ENCODE peak calls at places on chromosomes 7 and 10, in five cellular contexts. L is NCI-H1092, T is MV-4-11, P is Right ventricle myocardium superior, I is left cardiac atrium. E is an unnamed sample.
A peak's percentile ranks its signal among the peaks of the same experiment; 100 is the strongest.

GRCh38 chr10:95391570-95392249 is 100.9 kb upstream of the PDLIM1 start:
- DNase-seq in L (no peak), T (peak; percentile 1), P (no peak), I (no peak), E (no peak)

GRCh38 chr7:41702635-41703371 is at the start of gene INHBA:
- DNase-seq in L (no peak), T (no peak), P (no peak), I (peak; percentile 36), E (no peak)

GRCh38 chr7:21886396-21886795 is 59.3 kb downstream of the CDCA7L start:
- DNase-seq in L (no peak), T (no peak), P (no peak), I (no peak), E (no peak)

GRCh38 chr10:133520193-133520738 is 6.9 kb upstream of the CYP2E1 start:
- DNase-seq in L (no peak), T (peak; percentile 80), P (peak; percentile 91), I (peak; percentile 85), E (peak; percentile 11)

GRCh38 chr7:148921806-148922205 is 37.7 kb upstream of the EZH2 start:
- DNase-seq in L (peak; percentile 10), T (no peak), P (peak; percentile 68), I (no peak), E (no peak)

GRCh38 chr10:99276848-99277486 is 41.3 kb upstream of the HPSE2 start:
- DNase-seq in L (no peak), T (peak; percentile 19), P (no peak), I (no peak), E (no peak)

GRCh38 chr10:86591436-86591835 is 62.9 kb upstream of the OPN4 start:
- DNase-seq in L (no peak), T (no peak), P (no peak), I (no peak), E (no peak)

GRCh38 chr10:132872658-132873057 is 69.7 kb downstream of the CFAP46 start:
- DNase-seq in L (no peak), T (no peak), P (no peak), I (no peak), E (no peak)

GRCh38 chr7:155921804-155922506 is 109.7 kb upstream of the SHH start:
- DNase-seq in L (no peak), T (no peak), P (no peak), I (no peak), E (peak; percentile 25)

GRCh38 chr7:54858008-54858692 is 99.1 kb upstream of the SEC61G start:
- DNase-seq in L (no peak), T (no peak), P (no peak), I (no peak), E (no peak)

E was measured in LNCaP clone FGC.